ENCODE peak calls at places on chromosomes 11 and 22, in six cellular contexts. W, L, A, U, I and V are unnamed samples.

GRCh38 chr22:31210830-31211503 is 1.1 kb upstream of the LIMK2 start:
- DNase-seq in U (no peak), W (no peak), I (no peak), L (no peak), A (no peak), V (peak)

GRCh38 chr11:77590194-77590591 is 440 bp downstream of the AQP11 start:
- DNase-seq in I (peak), U (peak), L (no peak), A (no peak), W (peak), V (peak)

GRCh38 chr11:128610765-128611617 is 23.6 kb upstream of the ETS1 start:
- DNase-seq in A (no peak), W (no peak), L (peak), U (no peak), I (no peak), V (peak)

GRCh38 chr11:131274233-131274632 is 96.2 kb upstream of the NTM start:
- DNase-seq in I (no peak), A (no peak), L (no peak), W (no peak), U (no peak), V (no peak)

GRCh38 chr11:36500315-36500721 is 9.8 kb downstream of the TRAF6 start:
- DNase-seq in W (peak), U (peak), A (no peak), I (no peak), L (no peak), V (peak)

GRCh38 chr11:32838505-32839274 is 9.0 kb downstream of the PRRG4 start:
- DNase-seq in L (no peak), A (no peak), U (peak), W (no peak), I (no peak), V (no peak)

GRCh38 chr11:44889266-44889665 is 61.4 kb downstream of the TP53I11 start:
- DNase-seq in I (no peak), L (no peak), U (no peak), W (peak), A (no peak), V (no peak)

GRCh38 chr11:22169833-22170232 is 23.1 kb upstream of the ANO5 start:
- DNase-seq in U (peak), L (no peak), I (no peak), A (no peak), W (peak), V (no peak)

GRCh38 chr11:96228472-96228871 is 114.5 kb downstream of the MAML2 start:
- DNase-seq in U (peak), L (no peak), W (peak), A (peak), I (peak), V (peak)

GRCh38 chr22:49448546-49448945 is 379.1 kb downstream of the BRD1 start:
- DNase-seq in A (no peak), W (no peak), U (no peak), I (no peak), L (no peak), V (no peak)

GRCh38 chr11:73939096-73939495 is 11.7 kb upstream of the DNAJB13 start:
- DNase-seq in U (peak), W (no peak), A (no peak), L (no peak), I (no peak), V (no peak)

GRCh38 chr11:124970925-124971324 is 16.9 kb downstream of the CCDC15 start:
- DNase-seq in I (no peak), W (peak), A (no peak), L (no peak), U (peak), V (no peak)

GRCh38 chr11:64644348-64645242 is 53.6 kb downstream of the SLC22A12 start:
- DNase-seq in A (no peak), U (no peak), L (no peak), I (no peak), W (no peak), V (no peak)

GRCh38 chr11:45354976-45355705 is 69.0 kb upstream of the SYT13 start:
- DNase-seq in U (peak), I (peak), A (peak), L (peak), W (peak), V (peak)

GRCh38 chr22:40525250-40525884 is 111.2 kb downstream of the MRTFA start:
- DNase-seq in U (peak), I (peak), W (peak), L (peak), A (no peak), V (peak)

GRCh38 chr11:64251986-64252837 is 882 bp downstream of the PLCB3 start:
- DNase-seq in I (peak), U (no peak), L (no peak), W (no peak), A (no peak), V (peak)

GRCh38 chr11:62242021-62242420 is at the start of gene SCGB1D2:
- DNase-seq in L (no peak), I (no peak), W (no peak), U (peak), A (peak), V (peak)

GRCh38 chr22:21694394-21694793 is 28.6 kb downstream of the PPIL2 start:
- DNase-seq in U (no peak), I (no peak), W (no peak), A (no peak), L (no peak), V (no peak)

GRCh38 chr11:70413151-70413550 is 14.8 kb downstream of the CTTN start:
- DNase-seq in L (no peak), U (no peak), A (no peak), W (no peak), I (peak), V (no peak)

DNA sequence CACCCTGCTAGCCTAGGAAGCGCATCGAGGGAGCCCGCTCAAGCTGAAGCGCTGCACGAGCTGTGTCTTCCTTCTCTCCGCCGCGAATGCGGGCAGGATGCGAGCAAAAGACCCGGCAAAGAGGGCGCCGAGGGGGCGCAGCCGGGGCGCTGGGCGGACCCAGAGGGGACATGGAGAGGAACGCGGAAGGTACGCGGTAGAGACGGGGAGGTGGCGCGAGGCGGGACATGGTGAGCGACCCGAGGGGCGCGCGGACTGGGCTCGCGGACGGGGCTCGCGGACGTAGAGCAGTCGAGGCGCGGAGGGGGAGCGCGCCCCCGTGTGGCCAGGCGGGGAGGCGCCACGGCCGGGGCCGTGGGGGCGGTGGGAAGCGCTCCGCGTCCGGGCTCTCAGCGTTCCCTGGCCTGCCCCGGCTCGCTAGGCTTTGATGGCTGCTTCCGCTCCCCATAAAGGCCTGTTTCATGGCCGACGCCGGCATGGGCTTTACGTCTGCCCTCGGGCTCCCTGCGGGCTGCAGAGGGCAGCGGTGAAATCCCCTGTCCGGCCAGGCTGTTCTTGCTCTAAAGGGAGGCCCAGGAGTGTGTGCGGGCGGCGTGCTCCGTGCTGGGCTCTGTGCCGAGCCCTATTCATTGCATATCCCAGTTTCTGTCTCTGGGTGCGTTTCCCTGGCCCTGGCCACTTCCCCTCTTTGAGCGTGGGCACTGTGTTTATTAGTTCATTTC is 31.2 kb upstream of the TRIM29 start:
- DNase-seq in W (peak), U (peak), A (peak), I (peak), L (peak), V (peak)
- TF ChIP-seq CTCF in W (peak), U (peak), A (peak), I (peak), L (peak), V (peak)

GRCh38 chr22:23895599-23896144 is 1.5 kb downstream of the MIF start:
- DNase-seq in W (no peak), U (no peak), A (no peak), I (no peak), L (no peak), V (no peak)

GRCh38 chr22:23896523-23897186 is 2.5 kb downstream of the MIF start:
- DNase-seq in A (peak), I (no peak), L (no peak), W (no peak), U (no peak), V (no peak)

GRCh38 chr22:23894710-23895598 is 771 bp downstream of the MIF start:
- DNase-seq in W (peak), A (peak), L (peak), I (peak), U (peak), V (peak)

GRCh38 chr22:23897320-23897719 is 3.1 kb downstream of the MIF start:
- DNase-seq in U (no peak), W (no peak), I (no peak), L (no peak), A (no peak), V (no peak)

GRCh38 chr22:23896166-23896522 is 2.0 kb downstream of the MIF start:
- DNase-seq in L (no peak), A (no peak), W (no peak), U (no peak), I (no peak), V (no peak)
- H3K4me3 ChIP-seq in L (no peak), A (peak), W (no peak), U (peak), I (no peak), V (no peak)

GRCh38 chr11:117996058-117996457 is 9.9 kb downstream of the IL10RA start:
- DNase-seq in L (no peak), I (no peak), A (no peak), W (no peak), U (no peak), V (no peak)

GRCh38 chr11:117992136-117992535 is 5.9 kb downstream of the IL10RA start:
- DNase-seq in L (no peak), W (no peak), U (no peak), A (no peak), I (no peak), V (no peak)

GRCh38 chr11:117995472-117995871 is 9.3 kb downstream of the IL10RA start:
- DNase-seq in I (no peak), A (no peak), U (no peak), W (no peak), L (no peak), V (no peak)

GRCh38 chr11:117992620-117993019 is 6.4 kb downstream of the IL10RA start:
- DNase-seq in L (no peak), W (no peak), U (no peak), I (no peak), A (no peak), V (no peak)

DNA sequence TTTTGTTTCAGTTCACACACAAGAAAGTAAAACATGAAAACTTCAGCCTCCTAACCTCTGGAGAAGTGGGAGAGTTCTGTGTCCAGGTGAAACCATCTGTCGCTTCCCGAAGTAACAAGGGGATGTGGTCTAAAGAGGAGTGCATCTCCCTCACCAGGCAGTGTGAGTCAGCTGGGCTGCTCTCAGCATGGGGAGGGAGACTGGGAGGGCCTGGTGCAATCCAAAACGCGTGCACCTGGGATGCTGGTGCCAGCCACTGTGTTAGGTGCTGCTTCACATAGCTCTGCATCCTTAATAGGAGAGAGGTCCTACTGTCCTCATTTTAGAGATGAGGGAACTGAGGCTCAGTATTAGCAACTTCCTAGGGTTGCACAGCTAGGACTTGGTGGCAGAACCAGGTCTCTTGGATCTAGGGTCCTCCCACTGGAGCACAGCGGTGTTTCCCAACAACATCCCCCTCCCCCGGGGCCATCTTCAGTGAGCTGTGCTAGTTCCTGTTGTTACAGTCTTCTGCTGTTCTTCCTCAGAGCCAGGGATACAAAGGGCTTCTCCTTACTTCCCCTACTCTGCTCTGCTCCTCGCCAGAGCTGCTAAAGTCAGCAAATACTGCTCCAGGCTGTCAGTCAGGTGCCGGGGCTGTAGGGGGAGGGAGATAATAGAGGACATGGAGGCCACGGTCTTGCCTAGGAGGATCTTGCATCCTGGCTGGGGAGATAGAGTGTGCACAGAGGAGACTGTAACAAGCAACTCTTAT is 8.0 kb downstream of the IL10RA start:
- DNase-seq in W (no peak), A (no peak), L (no peak), I (no peak), U (no peak), V (no peak)
- H3K27ac ChIP-seq in W (no peak), A (no peak), L (no peak), I (no peak), U (no peak), V (peak)

GRCh38 chr11:944711-945470 is 19.2 kb downstream of the AP2A2 start:
- DNase-seq in W (peak), L (no peak), A (no peak), I (no peak), U (peak), V (no peak)
- TF ChIP-seq CTCF in W (peak), L (no peak), A (no peak), I (no peak), U (peak), V (no peak)